ENCODE peak calls at places on chromosomes 16 and 17, in seven cellular contexts. V is psoas muscle; G is Caco-2; J is adrenal gland; B is CD8-positive, alpha-beta memory T cell; O is tibial artery; Q is endodermal cell. W is an unnamed sample. For H3K4me1, the result is how much of the 10 kb centered on the place peaks cover.

GRCh38 chr16:79466111-79466510 is 134.4 kb downstream of the MAF start:
- DNase-seq in G (no peak), B (no peak), O (no peak), Q (no peak), J (no peak), V (no peak), W (no peak)

GRCh38 chr16:58177347-58177710 is 20.6 kb downstream of the CSNK2A2 start:
- DNase-seq in B (no peak), J (no peak), G (no peak), O (no peak), Q (no peak), V (no peak), W (no peak)

GRCh38 chr16:57985204-57986121 is 14.5 kb upstream of the CNGB1 start:
- DNase-seq in G (peak), Q (peak), O (no peak), J (no peak), B (no peak), V (peak), W (no peak)

GRCh38 chr17:7656958-7657715 is 6.4 kb downstream of the ATP1B2 start:
- DNase-seq in O (no peak), B (no peak), V (peak), G (no peak), Q (peak), J (peak), W (peak)

GRCh38 chr17:19755392-19755791 is 7.3 kb upstream of the ALDH3A1 start:
- DNase-seq in B (no peak), Q (no peak), O (no peak), G (no peak), V (peak), J (no peak), W (no peak)

GRCh38 chr16:28538733-28539596 is at the start of gene NUPR1:
- DNase-seq in Q (peak), O (peak), G (no peak), B (no peak), J (peak), V (peak), W (peak)

GRCh38 chr17:80817861-80818260 is 173.8 kb upstream of the CHMP6 start:
- DNase-seq in J (peak), G (peak), O (no peak), Q (no peak), B (no peak), V (peak), W (no peak)

GRCh38 chr17:81111066-81111465 is 54.2 kb upstream of the PVALEF start:
- DNase-seq in J (no peak), V (no peak), G (no peak), O (no peak), B (no peak), Q (no peak), W (no peak)

GRCh38 chr16:685967-686366 is 1.8 kb upstream of the JMJD8 start:
- DNase-seq in O (no peak), G (peak), J (peak), V (no peak), Q (peak), B (no peak), W (peak)

GRCh38 chr16:51095114-51095872 is 55.8 kb downstream of the SALL1 start:
- DNase-seq in O (no peak), J (no peak), Q (no peak), B (no peak), V (no peak), G (no peak), W (no peak)

GRCh38 chr16:67666032-67666537 is 465 bp downstream of the ENKD1 start:
- DNase-seq in V (peak), B (no peak), J (no peak), O (no peak), G (peak), Q (peak), W (peak)

GRCh38 chr16:27237229-27238015 is 31.1 kb downstream of the NSMCE1 start:
- DNase-seq in G (no peak), V (no peak), B (peak), J (no peak), O (no peak), Q (no peak), W (peak)

GRCh38 chr17:53191878-53192277 is 630.8 kb upstream of the KIF2B start:
- DNase-seq in O (no peak), Q (no peak), J (no peak), G (no peak), B (no peak), V (no peak), W (no peak)

GRCh38 chr17:1142503-1143095 is 37.2 kb downstream of the ABR start:
- DNase-seq in B (no peak), V (no peak), O (peak), J (no peak), Q (no peak), G (no peak), W (peak)

GRCh38 chr16:82756283-82756599 is 129.5 kb downstream of the CDH13 start:
- DNase-seq in Q (no peak), O (no peak), B (no peak), V (no peak), J (no peak), G (no peak), W (no peak)

GRCh38 chr17:193841-194806 is 12.7 kb upstream of the DOC2B start:
- DNase-seq in Q (no peak), J (peak), B (no peak), V (peak), O (no peak), G (no peak), W (peak)

GRCh38 chr17:70691150-70691549 is 521.8 kb downstream of the KCNJ2 start:
- DNase-seq in Q (no peak), G (no peak), J (no peak), B (no peak), O (no peak), V (no peak), W (no peak)

GRCh38 chr17:21379080-21379711 is 3.0 kb downstream of the KCNJ12 start:
- DNase-seq in O (no peak), J (no peak), G (no peak), Q (no peak), B (no peak), V (peak), W (peak)

GRCh38 chr16:31397101-31397660 is 4.0 kb downstream of the ITGAD start:
- DNase-seq in B (no peak), J (no peak), G (no peak), O (no peak), Q (no peak), V (no peak), W (no peak)

GRCh38 chr16:31402687-31403086 is 9.6 kb downstream of the ITGAD start:
- DNase-seq in G (no peak), J (no peak), V (no peak), Q (no peak), B (no peak), O (no peak), W (no peak)

GRCh38 chr16:31401436-31401835 is 8.3 kb downstream of the ITGAD start:
- DNase-seq in Q (no peak), J (no peak), G (no peak), B (no peak), V (no peak), O (no peak), W (no peak)

GRCh38 chr16:31397701-31398100 is 4.6 kb downstream of the ITGAD start:
- DNase-seq in O (no peak), B (no peak), V (no peak), J (no peak), Q (no peak), G (no peak), W (no peak)

GRCh38 chr16:31400191-31400590 is 7.1 kb downstream of the ITGAD start:
- DNase-seq in V (no peak), O (no peak), B (no peak), G (no peak), J (no peak), Q (no peak), W (no peak)
- H3K4me1 ChIP-seq in V (under half), O (under half), B (under half), G (under half), J (under half), Q (under half), W (under half)

GRCh38 chr16:2029350-2029749 is 2.6 kb downstream of the NHERF2 start:
- DNase-seq in G (no peak), B (no peak), J (no peak), Q (no peak), V (no peak), O (no peak), W (no peak)
- H3K4me3 ChIP-seq in G (no peak), B (no peak), J (no peak), Q (no peak), V (peak), O (no peak), W (peak)

GRCh38 chr16:8956265-8957060 is 7.2 kb downstream of the USP7 start:
- DNase-seq in B (no peak), J (peak), G (no peak), O (peak), Q (no peak), V (peak), W (peak)

GRCh38 chr16:8958344-8958808 is 5.3 kb downstream of the USP7 start:
- DNase-seq in G (no peak), V (peak), B (no peak), Q (peak), J (peak), O (peak), W (peak)

GRCh38 chr16:8955828-8956227 is 7.9 kb downstream of the USP7 start:
- DNase-seq in B (no peak), Q (peak), O (no peak), G (no peak), V (no peak), J (no peak), W (no peak)

GRCh38 chr16:8957061-8957392 is 6.7 kb downstream of the USP7 start:
- DNase-seq in B (no peak), Q (no peak), O (no peak), G (no peak), V (no peak), J (no peak), W (no peak)

GRCh38 chr16:8957509-8958157 is 6.1 kb downstream of the USP7 start:
- DNase-seq in B (no peak), V (no peak), J (no peak), Q (no peak), G (no peak), O (no peak), W (no peak)
- H3K4me1 ChIP-seq in B (half or more), V (half or more), J (half or more), Q (under half), G (under half), O (half or more), W (under half)

GRCh38 chr17:15263680-15264079 is 1.4 kb downstream of the PMP22 start:
- DNase-seq in G (no peak), O (no peak), V (no peak), Q (peak), B (no peak), J (no peak), W (no peak)
- H3K4me3 ChIP-seq in G (no peak), O (peak), V (peak), Q (peak), B (no peak), J (no peak), W (peak)

GRCh38 chr16:75241955-75242354 is 9.5 kb downstream of the BCAR1 start:
- DNase-seq in J (no peak), B (no peak), G (no peak), Q (no peak), O (no peak), V (no peak), W (peak)
- H3K4me1 ChIP-seq in J (half or more), B (under half), G (under half), Q (under half), O (half or more), V (half or more), W (under half)

GRCh38 chr17:46732754-46733398 is 85.6 kb downstream of the WNT3 start:
- DNase-seq in B (no peak), O (no peak), V (no peak), Q (peak), J (no peak), G (no peak), W (no peak)
- H3K4me3 ChIP-seq in B (no peak), O (no peak), V (no peak), Q (no peak), J (no peak), G (no peak), W (no peak)

GRCh38 chr16:81473969-81474959 is 29.7 kb downstream of the CMIP start:
- DNase-seq in J (no peak), Q (no peak), V (no peak), B (no peak), O (no peak), G (no peak), W (peak)

GRCh38 chr16:81471882-81472281 is 27.3 kb downstream of the CMIP start:
- DNase-seq in G (no peak), B (no peak), V (no peak), J (no peak), O (no peak), Q (no peak), W (no peak)

GRCh38 chr16:81473561-81473960 is 29.0 kb downstream of the CMIP start:
- DNase-seq in V (no peak), J (no peak), B (no peak), O (no peak), Q (no peak), G (no peak), W (peak)

GRCh38 chr16:81472391-81472790 is 27.8 kb downstream of the CMIP start:
- DNase-seq in O (no peak), Q (no peak), B (no peak), G (no peak), J (no peak), V (no peak), W (no peak)

DNA sequence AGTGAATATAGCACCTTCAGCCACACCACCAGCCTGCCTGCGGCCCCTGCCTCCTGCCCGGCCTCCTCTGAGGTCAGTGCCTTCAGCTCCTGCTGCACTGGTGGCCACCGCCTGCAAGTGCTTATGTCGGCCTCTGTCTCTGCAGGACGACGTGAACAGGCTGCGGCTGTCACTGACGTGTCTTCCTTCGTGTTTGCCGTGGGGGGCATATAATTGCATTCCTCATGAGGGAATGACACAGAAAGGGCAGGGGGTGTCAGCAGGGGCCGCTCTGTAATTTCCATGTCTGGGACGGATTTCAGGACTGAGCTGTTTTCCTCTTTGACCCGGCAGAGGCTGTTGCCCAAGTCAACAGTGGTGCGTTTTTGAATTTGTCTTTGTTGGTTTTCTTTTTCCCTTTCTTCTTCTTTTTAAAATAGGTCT is 28.5 kb downstream of the CMIP start:
- DNase-seq in O (no peak), Q (no peak), G (no peak), V (no peak), B (no peak), J (no peak), W (no peak)
- H3K4me1 ChIP-seq in O (under half), Q (under half), G (under half), V (under half), B (half or more), J (half or more), W (under half)

GRCh38 chr16:30924797-30925645 is 1.6 kb downstream of the FBXL19 start:
- DNase-seq in J (no peak), O (no peak), V (no peak), G (no peak), B (no peak), Q (peak), W (no peak)
- H3K4me3 ChIP-seq in J (no peak), O (peak), V (peak), G (peak), B (no peak), Q (peak), W (peak)

GRCh38 chr16:84641643-84642358 is 6.5 kb upstream of the KLHL36 start:
- DNase-seq in J (no peak), O (no peak), G (no peak), B (no peak), Q (no peak), V (no peak), W (no peak)
- H3K4me1 ChIP-seq in J (under half), O (under half), G (under half), B (under half), Q (under half), V (under half), W (under half)

W was measured in right cardiac atrium.